ENCODE peak calls at places on chromosomes 12 and 14, in ten cellular contexts. F is Peyer's patch, J is fibroblast of mammary gland, Y is upper lobe of left lung, X is WERI-Rb-1, O is A549, Q is SK-N-SH, R is kidney epithelial cell, W is AG10803, B is stomach. S is an unnamed sample.

GRCh38 chr14:93092606-93093556 is 22.8 kb downstream of the ITPK1 start:
- DNase-seq in F (no peak), J (no peak), Y (no peak), X (no peak), O (no peak), Q (no peak), R (no peak), W (no peak), B (no peak), S (no peak)

GRCh38 chr14:93299831-93300230 is 33.0 kb downstream of the BTBD7 start:
- DNase-seq in F (no peak), J (no peak), Y (no peak), X (no peak), O (no peak), Q (no peak), R (no peak), W (peak; percentile 7), B (no peak), S (no peak)

GRCh38 chr14:72675126-72675525 is 218.8 kb downstream of the DPF3 start:
- DNase-seq in F (no peak), J (no peak), Y (no peak), X (no peak), O (no peak), Q (peak; percentile 22), R (no peak), W (no peak), B (no peak), S (peak; percentile 21)

GRCh38 chr14:54572316-54572715 is 5.4 kb downstream of the SAMD4A start:
- DNase-seq in F (no peak), J (peak; percentile 55), Y (no peak), X (peak; percentile 63), O (peak; percentile 68), Q (peak; percentile 34), R (no peak), W (no peak), B (no peak), S (peak; percentile 27)

GRCh38 chr12:32477714-32478113 is 78.4 kb downstream of the FGD4 start:
- DNase-seq in F (no peak), J (no peak), Y (no peak), X (no peak), O (no peak), Q (peak; percentile 63), R (no peak), W (peak; percentile 49), B (no peak), S (no peak)

GRCh38 chr12:130121246-130122005 is 40.8 kb upstream of the FZD10 start:
- DNase-seq in F (no peak), J (no peak), Y (no peak), X (no peak), O (no peak), Q (no peak), R (no peak), W (no peak), B (no peak), S (no peak)

GRCh38 chr12:113818833-113819232 is 147.3 kb downstream of the RBM19 start:
- DNase-seq in F (no peak), J (no peak), Y (no peak), X (peak; percentile 43), O (peak; percentile 31), Q (no peak), R (no peak), W (no peak), B (no peak), S (no peak)

GRCh38 chr14:99773496-99774203 is 19.6 kb upstream of the EML1 start:
- DNase-seq in F (no peak), J (no peak), Y (peak; percentile 64), X (no peak), O (no peak), Q (peak; percentile 84), R (no peak), W (no peak), B (no peak), S (no peak)

GRCh38 chr12:121996050-121996944 is 25.4 kb upstream of the BCL7A start:
- DNase-seq in F (no peak), J (no peak), Y (no peak), X (no peak), O (no peak), Q (no peak), R (no peak), W (no peak), B (no peak), S (no peak)

GRCh38 chr14:35534884-35535793 is 1.2 kb downstream of the INSM2 start:
- DNase-seq in F (no peak), J (peak; percentile 60), Y (peak; percentile 94), X (peak; percentile 30), O (peak; percentile 53), Q (peak; percentile 52), R (no peak), W (peak; percentile 49), B (peak; percentile 63), S (peak; percentile 70)

DNA sequence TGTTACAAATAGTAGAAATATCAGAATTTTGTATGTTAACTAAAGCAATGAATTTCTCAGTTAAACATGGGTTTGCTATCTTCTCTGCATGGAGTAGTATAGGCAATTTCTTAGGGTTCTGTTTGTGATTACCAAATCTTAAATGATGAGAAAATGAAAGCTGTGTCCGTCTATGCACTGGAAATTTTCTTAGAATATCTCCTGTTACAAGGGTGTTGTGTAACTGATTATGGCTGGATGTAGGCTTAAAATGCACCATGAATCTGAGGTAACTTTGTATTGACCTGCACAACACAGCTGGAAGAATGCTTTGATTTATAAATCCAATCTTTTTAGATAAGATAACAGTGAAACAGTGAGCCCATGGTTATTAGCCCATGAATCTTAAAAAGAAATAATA is 17.8 kb downstream of the TRIP11 start:
- DNase-seq in F (no peak), J (peak; percentile 5), Y (no peak), X (no peak), O (no peak), Q (no peak), R (no peak), W (no peak), B (no peak), S (no peak)
- H3K4me3 ChIP-seq in F (no peak overlapping the region), J (no peak overlapping the region), Y (no peak overlapping the region), X (no peak overlapping the region), O (no peak overlapping the region), Q (no peak overlapping the region), R (no peak overlapping the region), W (no peak overlapping the region), B (no peak overlapping the region), S (no peak overlapping the region)

DNA sequence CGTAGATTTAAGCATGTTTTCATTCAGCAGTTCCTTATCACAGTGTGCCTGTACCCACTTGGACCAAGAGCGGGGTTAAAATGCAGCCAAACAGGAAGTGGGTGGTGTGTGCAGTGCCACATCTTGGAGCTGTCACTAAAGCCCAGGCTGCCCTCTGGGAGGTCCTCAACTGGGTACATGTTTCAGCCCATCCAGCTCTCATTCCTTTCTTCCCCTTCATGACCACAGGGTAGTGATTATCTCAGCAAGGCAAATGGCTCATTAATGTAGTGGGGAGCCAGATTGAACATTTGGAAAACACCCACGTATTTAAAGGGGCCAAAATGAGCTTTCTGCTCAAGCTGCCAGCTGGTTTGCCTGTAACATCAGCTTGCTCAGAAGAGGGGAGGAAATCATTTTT is 210.8 kb upstream of the BTG1 start:
- DNase-seq in F (no peak), J (peak; percentile 26), Y (no peak), X (no peak), O (no peak), Q (no peak), R (no peak), W (peak; percentile 32), B (no peak), S (peak; percentile 14)
- TF ChIP-seq CTCF in F (no peak), J (no peak), Y (no peak), X (no peak), O (no peak), Q (no peak), R (no peak), W (no peak), B (no peak), S (no peak)

GRCh38 chr14:89428556-89429196 is 11.6 kb upstream of the FOXN3 start:
- DNase-seq in F (no peak), J (no peak), Y (peak; percentile 61), X (peak; percentile 65), O (no peak), Q (no peak), R (no peak), W (peak; percentile 61), B (no peak), S (no peak)

GRCh38 chr14:89428163-89428523 is 11.1 kb upstream of the FOXN3 start:
- DNase-seq in F (no peak), J (no peak), Y (no peak), X (no peak), O (no peak), Q (no peak), R (no peak), W (no peak), B (no peak), S (no peak)

GRCh38 chr14:89427426-89428162 is 10.6 kb upstream of the FOXN3 start:
- DNase-seq in F (no peak), J (peak; percentile 59), Y (no peak), X (no peak), O (no peak), Q (no peak), R (no peak), W (no peak), B (no peak), S (no peak)

GRCh38 chr14:89430271-89430620 is 13.2 kb upstream of the FOXN3 start:
- DNase-seq in F (no peak), J (no peak), Y (no peak), X (no peak), O (no peak), Q (no peak), R (no peak), W (no peak), B (no peak), S (no peak)

GRCh38 chr14:89429206-89430091 is 12.4 kb upstream of the FOXN3 start:
- DNase-seq in F (no peak), J (no peak), Y (no peak), X (no peak), O (no peak), Q (peak; percentile 28), R (peak; percentile 44), W (no peak), B (no peak), S (peak; percentile 64)
- H3K4me3 ChIP-seq in F (peak overlapping the region; percentile 21), J (no peak overlapping the region), Y (no peak overlapping the region), X (no peak overlapping the region), O (no peak overlapping the region), Q (no peak overlapping the region), R (no peak overlapping the region), W (no peak overlapping the region), B (no peak overlapping the region), S (peak overlapping the region; percentile 75)

GRCh38 chr14:32932302-32932920 is 6.3 kb upstream of the NPAS3 start:
- DNase-seq in F (no peak), J (no peak), Y (peak; percentile 38), X (no peak), O (no peak), Q (no peak), R (no peak), W (no peak), B (no peak), S (no peak)

GRCh38 chr14:32932921-32933622 is 5.6 kb upstream of the NPAS3 start:
- DNase-seq in F (no peak), J (no peak), Y (peak; percentile 87), X (peak; percentile 19), O (no peak), Q (peak; percentile 59), R (no peak), W (no peak), B (no peak), S (no peak)

GRCh38 chr14:32934891-32935633 is 3.6 kb upstream of the NPAS3 start:
- DNase-seq in F (no peak), J (no peak), Y (no peak), X (peak; percentile 14), O (no peak), Q (no peak), R (no peak), W (peak; percentile 4), B (no peak), S (no peak)

GRCh38 chr14:32933943-32934890 is 4.5 kb upstream of the NPAS3 start:
- DNase-seq in F (no peak), J (peak; percentile 22), Y (peak; percentile 81), X (peak; percentile 45), O (no peak), Q (peak; percentile 84), R (no peak), W (peak; percentile 29), B (no peak), S (no peak)

GRCh38 chr14:32933623-32933942 is 5.1 kb upstream of the NPAS3 start:
- DNase-seq in F (no peak), J (peak; percentile 42), Y (no peak), X (no peak), O (no peak), Q (peak; percentile 42), R (no peak), W (peak; percentile 51), B (no peak), S (no peak)
- TF ChIP-seq CTCF in F (no peak), J (peak; percentile 35), Y (peak; percentile 29), X (peak; percentile 2), O (no peak), Q (peak; percentile 58), R (no peak), W (peak; percentile 51), B (no peak), S (no peak)

S was measured in GM12865.